ENCODE peak calls at places on chromosomes 4 and X, in four cellular contexts. Q, A, Z and T are unnamed samples.
A peak's percentile ranks its signal among the peaks of the same experiment; 100 is the strongest.

GRCh38 chrX:153922932-153923857 is 2.9 kb downstream of the ARHGAP4 start:
- DNase-seq in A (peak; percentile 19), Q (no peak), Z (no peak), T (peak; percentile 81)

GRCh38 chrX:129523076-129524055 is at the start of gene SMARCA1:
- DNase-seq in Z (no peak), Q (peak; percentile 3), A (no peak), T (peak; percentile 50)

GRCh38 chr4:828641-829271 is 2.8 kb upstream of the CPLX1 start:
- DNase-seq in Z (no peak), A (no peak), Q (no peak), T (peak; percentile 78)

GRCh38 chrX:124488412-124489161 is 142.2 kb downstream of the SH2D1A start:
- DNase-seq in Z (no peak), Q (no peak), A (no peak), T (no peak)

GRCh38 chr4:16225139-16225538 is 1.1 kb downstream of the TAPT1 start:
- DNase-seq in A (no peak), Z (no peak), Q (no peak), T (no peak)

GRCh38 chrX:37755073-37755472 is 24.8 kb upstream of the CYBB start:
- DNase-seq in A (no peak), Q (peak; percentile 35), Z (no peak), T (no peak)

GRCh38 chr4:70914631-70915030 is 12.5 kb downstream of the MOB1B start:
- DNase-seq in Z (no peak), A (no peak), Q (no peak), T (no peak)

GRCh38 chr4:55424791-55425190 is 29.0 kb downstream of the TMEM165 start:
- DNase-seq in Q (no peak), Z (no peak), A (no peak), T (no peak)

GRCh38 chr4:102390438-102390837 is 45.2 kb upstream of the SLC39A8 start:
- DNase-seq in Q (no peak), A (no peak), Z (no peak), T (no peak)

GRCh38 chr4:87819281-87819919 is 13.4 kb upstream of the MEPE start:
- DNase-seq in Q (no peak), A (no peak), Z (no peak), T (no peak)

GRCh38 chrX:153667931-153668396 is 5.6 kb downstream of the PNCK start:
- DNase-seq in A (peak; percentile 79), Q (peak; percentile 63), Z (no peak), T (peak; percentile 76)

GRCh38 chrX:38282044-38282443 is 45.3 kb downstream of the RPGR start:
- DNase-seq in Q (no peak), Z (no peak), A (no peak), T (no peak)

GRCh38 chrX:100609591-100609990 is 24.9 kb downstream of the TNMD start:
- DNase-seq in A (no peak), Z (no peak), Q (no peak), T (no peak)

GRCh38 chrX:104419211-104419610 is 146.8 kb upstream of the IL1RAPL2 start:
- DNase-seq in A (no peak), Q (no peak), Z (no peak), T (no peak)

GRCh38 chrX:5870238-5870637 is 358.4 kb downstream of the NLGN4X start:
- DNase-seq in A (no peak), Q (no peak), Z (no peak), T (no peak)

GRCh38 chr4:23788460-23788859 is 101.4 kb downstream of the PPARGC1A start:
- DNase-seq in Q (no peak), Z (no peak), A (no peak), T (no peak)

GRCh38 chr4:19774690-19775256 is 476.9 kb upstream of the SLIT2 start:
- DNase-seq in Q (no peak), Z (no peak), A (no peak), T (no peak)

GRCh38 chr4:7168106-7168505 is 24.2 kb upstream of the SORCS2 start:
- DNase-seq in A (no peak), Z (no peak), Q (no peak), T (no peak)

GRCh38 chr4:165556383-165556782 is 177.6 kb downstream of the CPE start:
- DNase-seq in A (no peak), Z (no peak), Q (no peak), T (no peak)

GRCh38 chr4:158821228-158822009 is 52.6 kb downstream of the FNIP2 start:
- DNase-seq in A (no peak), Z (no peak), Q (no peak), T (no peak)

GRCh38 chrX:68684291-68684918 is 36.9 kb downstream of the STARD8 start:
- DNase-seq in Z (no peak), A (no peak), Q (no peak), T (peak; percentile 87)

GRCh38 chr4:849478-850175 is 23.7 kb upstream of the CPLX1 start:
- DNase-seq in Q (no peak), A (no peak), Z (no peak), T (no peak)

GRCh38 chr4:184232212-184232611 is 14.5 kb upstream of the ENPP6 start:
- DNase-seq in A (no peak), Q (no peak), Z (no peak), T (no peak)

GRCh38 chrX:35890699-35891098 is 28.8 kb upstream of the CFAP47 start:
- DNase-seq in A (peak; percentile 10), Z (peak; percentile 10), Q (no peak), T (no peak)

GRCh38 chrX:84187501-84188319 is at the start of gene RPS6KA6:
- DNase-seq in A (no peak), Q (no peak), Z (no peak), T (peak; percentile 15)